ENCODE peak calls at places on chromosomes 12 and 14, in eight cellular contexts. J is coronary artery; O is CD4-positive, alpha-beta T cell; U is HepG2; B is lung; L is left ventricle myocardium inferior; A is ovary; Q is fibroblast of pulmonary artery. K is an unnamed sample.

GRCh38 chr14:58082491-58083098 is 69.4 kb downstream of the ARMH4 start:
- DNase-seq in J (no peak), O (no peak), U (no peak), B (no peak), L (no peak), A (no peak), Q (peak; percentile 90), K (no peak)

GRCh38 chr12:120903382-120903817 is 758 bp downstream of the SPPL3 start:
- DNase-seq in J (peak; percentile 80), O (peak; percentile 49), U (peak; percentile 39), B (peak; percentile 73), L (peak; percentile 64), A (peak; percentile 67), Q (peak; percentile 15), K (peak; percentile 71)

GRCh38 chr14:90419200-90419599 is 22.4 kb downstream of the CALM1 start:
- DNase-seq in J (peak; percentile 83), O (no peak), U (no peak), B (peak; percentile 66), L (peak; percentile 67), A (peak; percentile 86), Q (peak; percentile 98), K (no peak)

GRCh38 chr14:76133103-76133502 is 18.6 kb upstream of the GPATCH2L start:
- DNase-seq in J (no peak), O (no peak), U (peak; percentile 13), B (no peak), L (no peak), A (no peak), Q (peak; percentile 53), K (no peak)

GRCh38 chr12:132345126-132345525 is 15.7 kb upstream of the GALNT9 start:
- DNase-seq in J (no peak), O (no peak), U (no peak), B (no peak), L (no peak), A (no peak), Q (no peak), K (no peak)

GRCh38 chr14:80475074-80475473 is 263.8 kb upstream of the DIO2 start:
- DNase-seq in J (no peak), O (no peak), U (no peak), B (no peak), L (no peak), A (no peak), Q (no peak), K (no peak)

GRCh38 chr14:101215266-101215665 is 311.7 kb upstream of the RTL1 start:
- DNase-seq in J (peak; percentile 28), O (no peak), U (no peak), B (no peak), L (no peak), A (no peak), Q (no peak), K (no peak)

GRCh38 chr14:23360496-23360895 is 4.5 kb downstream of the EFS start:
- DNase-seq in J (peak; percentile 46), O (no peak), U (peak; percentile 54), B (no peak), L (no peak), A (no peak), Q (no peak), K (no peak)

GRCh38 chr12:15824516-15824915 is 35.3 kb upstream of the EPS8 start:
- DNase-seq in J (no peak), O (no peak), U (no peak), B (no peak), L (no peak), A (no peak), Q (no peak), K (no peak)

GRCh38 chr12:123363743-123364531 is 710 bp downstream of the SBNO1 start:
- DNase-seq in J (peak; percentile 77), O (peak; percentile 21), U (peak; percentile 47), B (peak; percentile 31), L (peak; percentile 29), A (peak; percentile 56), Q (no peak), K (peak; percentile 58)

GRCh38 chr12:56104815-56105476 is 587 bp downstream of the PA2G4 start:
- DNase-seq in J (no peak), O (no peak), U (no peak), B (no peak), L (no peak), A (no peak), Q (no peak), K (no peak)

GRCh38 chr12:53217049-53217929 is 10.2 kb upstream of the ITGB7 start:
- DNase-seq in J (no peak), O (peak; percentile 26), U (no peak), B (peak; percentile 68), L (peak; percentile 43), A (no peak), Q (peak; percentile 44), K (no peak)

GRCh38 chr14:89137514-89138163 is 279.4 kb downstream of the FOXN3 start:
- DNase-seq in J (peak; percentile 78), O (no peak), U (peak; percentile 45), B (peak; percentile 88), L (no peak), A (no peak), Q (peak; percentile 88), K (no peak)

GRCh38 chr12:108690191-108690518 is 41.2 kb downstream of the CORO1C start:
- DNase-seq in J (no peak), O (no peak), U (no peak), B (no peak), L (no peak), A (no peak), Q (no peak), K (no peak)
- TF ChIP-seq CTCF in J (no peak), O (no peak), U (no peak), B (no peak), L (no peak), A (no peak), Q (no peak), K (no peak)

GRCh38 chr12:88944403-88944802 is 364.1 kb upstream of the KITLG start:
- DNase-seq in J (no peak), O (no peak), U (peak; percentile 15), B (no peak), L (no peak), A (no peak), Q (peak; percentile 74), K (no peak)

GRCh38 chr12:88951177-88951576 is 370.9 kb upstream of the KITLG start:
- DNase-seq in J (no peak), O (no peak), U (no peak), B (no peak), L (no peak), A (no peak), Q (no peak), K (no peak)

GRCh38 chr12:88945041-88945732 is 364.9 kb upstream of the KITLG start:
- DNase-seq in J (no peak), O (no peak), U (no peak), B (no peak), L (no peak), A (no peak), Q (peak; percentile 44), K (no peak)

GRCh38 chr12:88946377-88946997 is 366.2 kb upstream of the KITLG start:
- DNase-seq in J (no peak), O (no peak), U (no peak), B (peak; percentile 34), L (no peak), A (no peak), Q (peak; percentile 80), K (no peak)

DNA sequence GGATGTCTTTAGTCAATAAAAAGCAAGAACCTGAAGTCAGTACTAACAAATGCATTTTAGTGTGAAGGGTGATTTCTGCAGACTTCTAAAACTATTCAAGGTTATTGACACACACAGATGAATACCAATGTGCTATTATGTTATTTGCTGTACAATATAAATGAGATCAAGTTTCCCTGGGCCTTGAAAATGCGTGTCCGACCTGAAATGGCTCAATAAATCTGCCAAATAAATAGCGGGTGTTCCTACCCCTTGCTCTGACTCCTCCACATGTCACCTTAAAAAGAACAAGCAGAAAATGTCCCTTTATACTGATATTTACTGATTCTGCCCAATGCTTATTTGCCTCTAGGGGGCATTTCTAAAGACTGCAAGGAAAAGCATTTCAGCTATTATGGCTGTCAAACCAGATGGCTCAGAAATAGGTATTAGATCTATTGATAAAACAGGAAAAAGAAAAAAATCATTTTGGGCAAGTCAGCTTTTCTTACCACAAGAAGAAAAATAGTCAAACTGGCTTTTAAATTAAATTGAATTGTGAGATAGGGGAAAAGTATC is 367.3 kb upstream of the KITLG start:
- DNase-seq in J (no peak), O (no peak), U (no peak), B (no peak), L (no peak), A (no peak), Q (no peak), K (no peak)
- TF ChIP-seq CTCF in J (no peak), O (no peak), U (no peak), B (no peak), L (no peak), A (no peak), Q (peak; percentile 4), K (no peak)

GRCh38 chr12:125614058-125614457 is 548.8 kb downstream of the AACS start:
- DNase-seq in J (no peak), O (no peak), U (no peak), B (no peak), L (no peak), A (no peak), Q (no peak), K (no peak)
- TF ChIP-seq CTCF in J (no peak), O (no peak), U (no peak), B (no peak), L (no peak), A (no peak), Q (no peak), K (no peak)

GRCh38 chr12:116137318-116137717 is 140.2 kb downstream of the MED13L start:
- DNase-seq in J (no peak), O (no peak), U (no peak), B (no peak), L (no peak), A (no peak), Q (no peak), K (no peak)
- TF ChIP-seq CTCF in J (no peak), O (no peak), U (no peak), B (no peak), L (no peak), A (no peak), Q (no peak), K (no peak)

GRCh38 chr12:3036901-3037600 is 40.1 kb upstream of the TSPAN9 start:
- DNase-seq in J (no peak), O (no peak), U (no peak), B (no peak), L (no peak), A (no peak), Q (no peak), K (no peak)

GRCh38 chr12:3038166-3038565 is 39.0 kb upstream of the TSPAN9 start:
- DNase-seq in J (no peak), O (no peak), U (no peak), B (no peak), L (no peak), A (no peak), Q (no peak), K (no peak)

GRCh38 chr12:3040026-3040656 is 37.0 kb upstream of the TSPAN9 start:
- DNase-seq in J (no peak), O (no peak), U (no peak), B (no peak), L (no peak), A (no peak), Q (no peak), K (no peak)

GRCh38 chr12:3040663-3041544 is 36.3 kb upstream of the TSPAN9 start:
- DNase-seq in J (no peak), O (no peak), U (no peak), B (no peak), L (no peak), A (no peak), Q (no peak), K (no peak)

GRCh38 chr12:3038931-3039510 is 38.2 kb upstream of the TSPAN9 start:
- DNase-seq in J (no peak), O (no peak), U (no peak), B (no peak), L (no peak), A (no peak), Q (no peak), K (no peak)
- TF ChIP-seq CTCF in J (no peak), O (no peak), U (no peak), B (no peak), L (no peak), A (no peak), Q (no peak), K (no peak)